ENCODE peak calls at places on chromosomes 3 and 15, in seven cellular contexts. X is GM23338, J is fibroblast of the aortic adventitia, L is A549, W is coronary artery, R is left ventricle myocardium inferior, T is BJ. H is an unnamed sample.

GRCh38 chr3:123409443-123410148 is 39.3 kb downstream of the ADCY5 start:
- DNase-seq in L (peak; percentile 20), X (no peak), T (no peak), J (no peak), R (no peak), W (no peak), H (no peak)

GRCh38 chr3:16993227-16993626 is 108.5 kb downstream of the PLCL2 start:
- DNase-seq in W (no peak), J (peak; percentile 51), R (no peak), X (no peak), L (no peak), T (no peak), H (peak; percentile 53)

GRCh38 chr15:92272106-92272505 is 121.6 kb upstream of the ST8SIA2 start:
- DNase-seq in W (no peak), T (no peak), R (no peak), J (no peak), X (no peak), L (no peak), H (no peak)

GRCh38 chr3:69791111-69791510 is 51.8 kb downstream of the MITF start:
- DNase-seq in J (peak; percentile 90), L (no peak), T (no peak), X (no peak), W (peak; percentile 74), R (peak; percentile 72), H (peak; percentile 91)

GRCh38 chr15:83845230-83845629 is 191.3 kb downstream of the ADAMTSL3 start:
- DNase-seq in R (no peak), J (peak; percentile 98), X (no peak), L (no peak), W (no peak), T (no peak), H (peak; percentile 93)

GRCh38 chr3:144332866-144333265 is 361.2 kb downstream of the DIPK2A start:
- DNase-seq in L (no peak), W (no peak), J (no peak), T (no peak), R (no peak), X (no peak), H (no peak)

GRCh38 chr3:123739754-123740153 is 144.4 kb downstream of the MYLK start:
- DNase-seq in X (no peak), T (peak; percentile 45), J (peak; percentile 86), L (no peak), W (no peak), R (no peak), H (peak; percentile 77)

GRCh38 chr15:98898122-98898521 is 109.5 kb downstream of the PGPEP1L start:
- DNase-seq in J (peak; percentile 52), T (no peak), R (no peak), W (no peak), L (no peak), X (no peak), H (no peak)

GRCh38 chr3:186783070-186783730 is at the start of gene EIF4A2:
- DNase-seq in R (peak; percentile 91), T (no peak), X (peak; percentile 95), W (peak; percentile 91), L (peak; percentile 71), J (peak; percentile 93), H (peak; percentile 96)
- TF ChIP-seq CTCF in R (no peak), T (no peak), X (no peak), W (no peak), L (no peak), J (no peak), H (no peak)

GRCh38 chr15:25858952-25859760 is 4.0 kb downstream of the ATP10A start:
- DNase-seq in L (no peak), T (no peak), X (no peak), W (no peak), J (no peak), R (no peak), H (no peak)
- H3K4me3 ChIP-seq in L (no peak overlapping the region), T (no peak overlapping the region), X (no peak overlapping the region), W (peak overlapping the region; percentile 82), J (no peak overlapping the region), R (no peak overlapping the region), H (no peak overlapping the region)

GRCh38 chr3:42819351-42819965 is 10.2 kb downstream of the ACKR2 start:
- DNase-seq in T (no peak), J (no peak), X (peak; percentile 67), L (no peak), R (no peak), W (no peak), H (peak; percentile 15)
- TF ChIP-seq CTCF in T (no peak), J (no peak), X (no peak), L (no peak), R (no peak), W (no peak), H (no peak)

GRCh38 chr3:50504681-50505080 is 1.2 kb upstream of the CACNA2D2 start:
- DNase-seq in T (no peak), X (no peak), J (no peak), R (no peak), W (no peak), L (no peak), H (no peak)

GRCh38 chr3:50502225-50502583 is 1.2 kb downstream of the CACNA2D2 start:
- DNase-seq in T (no peak), L (no peak), R (no peak), J (no peak), W (no peak), X (no peak), H (no peak)

GRCh38 chr3:50503504-50503903 is at the start of gene CACNA2D2:
- DNase-seq in X (peak; percentile 77), W (no peak), T (no peak), R (peak; percentile 69), J (no peak), L (peak; percentile 33), H (no peak)

GRCh38 chr3:50502584-50503423 is 630 bp downstream of the CACNA2D2 start:
- DNase-seq in R (no peak), L (no peak), X (peak; percentile 70), W (no peak), J (no peak), T (no peak), H (no peak)

DNA sequence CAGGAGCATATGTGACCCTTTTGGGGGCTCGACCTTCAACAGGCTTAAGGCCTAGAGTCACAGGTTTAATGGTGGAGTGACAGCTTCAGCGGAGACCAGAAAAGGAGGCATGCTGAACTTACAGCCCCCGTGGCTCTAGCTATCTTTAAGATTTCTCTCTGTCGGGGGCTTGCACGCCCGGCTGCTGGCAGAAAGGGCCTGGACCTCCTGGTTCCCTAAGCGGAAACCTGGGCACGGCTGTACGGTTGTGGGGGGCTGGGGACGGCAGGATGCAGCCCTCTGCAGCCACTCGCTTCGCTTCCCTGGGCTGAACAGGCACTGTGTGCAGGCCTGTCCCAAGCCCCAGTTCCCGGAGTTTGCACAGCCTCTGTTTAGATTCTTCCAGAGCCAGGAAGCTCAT is 513 bp upstream of the CACNA2D2 start:
- DNase-seq in W (no peak), X (peak; percentile 49), R (no peak), L (no peak), J (no peak), T (no peak), H (no peak)
- H3K4me3 ChIP-seq in W (peak overlapping the region; percentile 85), X (peak overlapping the region; percentile 71), R (peak overlapping the region; percentile 72), L (peak overlapping the region; percentile 67), J (no peak overlapping the region), T (no peak overlapping the region), H (no peak overlapping the region)

DNA sequence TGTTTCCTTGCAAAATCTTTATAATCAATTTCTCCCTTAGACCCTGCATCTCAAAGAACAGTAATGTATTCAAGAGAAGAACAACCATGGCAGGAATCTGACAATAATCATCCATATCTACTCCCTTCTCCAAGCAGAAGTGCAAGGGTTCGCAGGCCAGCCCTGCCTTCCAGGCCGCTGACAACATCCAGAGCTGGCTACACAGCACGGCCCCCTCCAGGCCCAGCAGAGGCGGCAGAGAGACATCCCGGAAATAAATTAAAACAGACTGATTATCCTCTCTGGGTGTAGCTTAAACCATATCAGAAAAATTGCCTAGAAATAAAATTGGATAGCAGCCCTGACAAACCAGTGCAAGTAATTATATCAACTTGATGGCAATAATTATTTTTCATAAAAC is 223.3 kb downstream of the FAM43A start:
- DNase-seq in T (no peak), L (no peak), X (no peak), R (no peak), J (no peak), W (no peak), H (no peak)
- TF ChIP-seq CTCF in T (no peak), L (no peak), X (no peak), R (peak; percentile 40), J (peak; percentile 34), W (no peak), H (no peak)

DNA sequence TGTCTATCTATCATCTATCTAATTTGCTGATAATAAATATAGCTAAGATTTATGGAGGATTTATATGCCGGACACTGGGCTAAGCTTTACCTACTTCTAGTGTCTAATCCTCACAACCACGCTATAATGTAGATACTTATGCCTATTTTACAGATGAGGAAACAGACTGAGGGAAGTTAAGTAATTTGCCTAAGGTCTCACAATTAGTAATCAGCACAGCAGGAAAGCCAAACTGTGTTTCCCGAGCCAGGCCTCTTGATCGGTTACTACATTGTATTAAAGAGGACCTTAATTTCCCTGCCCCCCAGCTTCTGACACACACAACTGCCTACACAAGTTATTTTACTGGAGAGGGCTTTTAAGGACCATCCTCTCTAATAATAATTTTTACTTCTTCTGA is 40.9 kb downstream of the ONECUT1 start:
- DNase-seq in R (no peak), J (no peak), W (no peak), X (peak; percentile 29), L (no peak), T (no peak), H (no peak)
- H3K4me3 ChIP-seq in R (no peak overlapping the region), J (no peak overlapping the region), W (no peak overlapping the region), X (no peak overlapping the region), L (no peak overlapping the region), T (no peak overlapping the region), H (no peak overlapping the region)

GRCh38 chr3:128411574-128412064 is 55.1 kb downstream of the DNAJB8 start:
- DNase-seq in L (no peak), J (no peak), T (no peak), X (no peak), W (no peak), R (no peak), H (no peak)

GRCh38 chr3:128410669-128411573 is 55.8 kb downstream of the DNAJB8 start:
- DNase-seq in X (no peak), W (no peak), R (no peak), J (no peak), L (no peak), T (no peak), H (no peak)

GRCh38 chr3:128408693-128409620 is 57.7 kb downstream of the DNAJB8 start:
- DNase-seq in L (no peak), W (no peak), X (peak; percentile 63), T (no peak), J (no peak), R (peak; percentile 43), H (peak; percentile 44)

GRCh38 chr3:128407986-128408692 is 58.6 kb downstream of the DNAJB8 start:
- DNase-seq in T (no peak), L (no peak), W (no peak), J (no peak), X (no peak), R (no peak), H (no peak)

GRCh38 chr3:128409621-128410581 is 56.8 kb downstream of the DNAJB8 start:
- DNase-seq in J (no peak), W (no peak), X (no peak), T (no peak), R (no peak), L (no peak), H (no peak)
- TF ChIP-seq CTCF in J (no peak), W (no peak), X (no peak), T (no peak), R (no peak), L (no peak), H (no peak)

H was measured in foreskin fibroblast.